ENCODE peak calls at places on chromosomes 6 and 20, in five cellular contexts. One of them, this sample, is unnamed.

GRCh38 chr6:56657364-56657763 is 14.7 kb upstream of the DST start:
- DNase-seq in RWPE1: no peak
- DNase-seq in stimulated activated CD4-positive, alpha-beta T cell treated with anti-CD3 and anti-CD28 coated beads, TNF-alpha, amount 100 ng/mL, for 24 hours: no peak
- DNase-seq in activated T-helper 1 cell treated with Interleukin-2 at 50 U/mL for 16 hours: no peak
- DNase-seq in A549: no peak
- DNase-seq in this sample: no peak

GRCh38 chr6:43708857-43709653 is 21.5 kb upstream of the MRPS18A start:
- DNase-seq in stimulated activated CD4-positive, alpha-beta T cell treated with anti-CD3 and anti-CD28 coated beads, TNF-alpha, amount 100 ng/mL, for 24 hours: no peak
- DNase-seq in RWPE1: peak; percentile 56
- DNase-seq in A549: no peak
- DNase-seq in activated T-helper 1 cell treated with Interleukin-2 at 50 U/mL for 16 hours: no peak
- DNase-seq in this sample: no peak

GRCh38 chr6:142302427-142303190 is 802 bp downstream of the ADGRG6 start:
- DNase-seq in RWPE1: peak; percentile 40
- DNase-seq in A549: no peak
- DNase-seq in activated T-helper 1 cell treated with Interleukin-2 at 50 U/mL for 16 hours: no peak
- DNase-seq in stimulated activated CD4-positive, alpha-beta T cell treated with anti-CD3 and anti-CD28 coated beads, TNF-alpha, amount 100 ng/mL, for 24 hours: no peak
- DNase-seq in this sample: no peak

GRCh38 chr20:62241501-62241900 is 3.2 kb downstream of the OSBPL2 start:
- DNase-seq in stimulated activated CD4-positive, alpha-beta T cell treated with anti-CD3 and anti-CD28 coated beads, TNF-alpha, amount 100 ng/mL, for 24 hours: no peak
- DNase-seq in RWPE1: peak; percentile 68
- DNase-seq in A549: no peak
- DNase-seq in activated T-helper 1 cell treated with Interleukin-2 at 50 U/mL for 16 hours: no peak
- DNase-seq in this sample: no peak

GRCh38 chr6:150567823-150568383 is 31.8 kb upstream of the PLEKHG1 start:
- DNase-seq in RWPE1: no peak
- DNase-seq in A549: no peak
- DNase-seq in activated T-helper 1 cell treated with Interleukin-2 at 50 U/mL for 16 hours: no peak
- DNase-seq in stimulated activated CD4-positive, alpha-beta T cell treated with anti-CD3 and anti-CD28 coated beads, TNF-alpha, amount 100 ng/mL, for 24 hours: no peak
- DNase-seq in this sample: no peak

GRCh38 chr6:22727709-22728108 is 158.3 kb downstream of the HDGFL1 start:
- DNase-seq in A549: no peak
- DNase-seq in RWPE1: no peak
- DNase-seq in activated T-helper 1 cell treated with Interleukin-2 at 50 U/mL for 16 hours: no peak
- DNase-seq in stimulated activated CD4-positive, alpha-beta T cell treated with anti-CD3 and anti-CD28 coated beads, TNF-alpha, amount 100 ng/mL, for 24 hours: no peak
- DNase-seq in this sample: no peak

GRCh38 chr6:7051780-7052440 is 55.9 kb upstream of the RREB1 start:
- DNase-seq in activated T-helper 1 cell treated with Interleukin-2 at 50 U/mL for 16 hours: peak; percentile 24
- DNase-seq in RWPE1: no peak
- DNase-seq in stimulated activated CD4-positive, alpha-beta T cell treated with anti-CD3 and anti-CD28 coated beads, TNF-alpha, amount 100 ng/mL, for 24 hours: no peak
- DNase-seq in A549: no peak
- DNase-seq in this sample: peak; percentile 23

GRCh38 chr6:17869010-17869752 is 118.3 kb downstream of the KIF13A start:
- DNase-seq in RWPE1: no peak
- DNase-seq in stimulated activated CD4-positive, alpha-beta T cell treated with anti-CD3 and anti-CD28 coated beads, TNF-alpha, amount 100 ng/mL, for 24 hours: no peak
- DNase-seq in activated T-helper 1 cell treated with Interleukin-2 at 50 U/mL for 16 hours: no peak
- DNase-seq in A549: no peak
- DNase-seq in this sample: no peak

GRCh38 chr20:17835941-17836861 is 132.4 kb downstream of the SNX5 start:
- DNase-seq in RWPE1: no peak
- DNase-seq in activated T-helper 1 cell treated with Interleukin-2 at 50 U/mL for 16 hours: no peak
- DNase-seq in A549: no peak
- DNase-seq in stimulated activated CD4-positive, alpha-beta T cell treated with anti-CD3 and anti-CD28 coated beads, TNF-alpha, amount 100 ng/mL, for 24 hours: no peak
- DNase-seq in this sample: no peak

GRCh38 chr6:74731921-74732320 is 473.9 kb downstream of the COL12A1 start:
- DNase-seq in RWPE1: no peak
- DNase-seq in A549: no peak
- DNase-seq in stimulated activated CD4-positive, alpha-beta T cell treated with anti-CD3 and anti-CD28 coated beads, TNF-alpha, amount 100 ng/mL, for 24 hours: no peak
- DNase-seq in activated T-helper 1 cell treated with Interleukin-2 at 50 U/mL for 16 hours: no peak
- DNase-seq in this sample: no peak

GRCh38 chr6:153123801-153124200 is 7.3 kb downstream of the RGS17 start:
- DNase-seq in RWPE1: no peak
- DNase-seq in activated T-helper 1 cell treated with Interleukin-2 at 50 U/mL for 16 hours: no peak
- DNase-seq in A549: no peak
- DNase-seq in stimulated activated CD4-positive, alpha-beta T cell treated with anti-CD3 and anti-CD28 coated beads, TNF-alpha, amount 100 ng/mL, for 24 hours: no peak
- DNase-seq in this sample: no peak

GRCh38 chr6:24646771-24647170 is 780 bp upstream of the KIAA0319 start:
- DNase-seq in A549: no peak
- DNase-seq in RWPE1: peak; percentile 68
- DNase-seq in stimulated activated CD4-positive, alpha-beta T cell treated with anti-CD3 and anti-CD28 coated beads, TNF-alpha, amount 100 ng/mL, for 24 hours: no peak
- DNase-seq in activated T-helper 1 cell treated with Interleukin-2 at 50 U/mL for 16 hours: no peak
- DNase-seq in this sample: no peak

GRCh38 chr6:48630511-48630910 is 519.5 kb upstream of the PTCHD4 start:
- DNase-seq in A549: no peak
- DNase-seq in stimulated activated CD4-positive, alpha-beta T cell treated with anti-CD3 and anti-CD28 coated beads, TNF-alpha, amount 100 ng/mL, for 24 hours: no peak
- DNase-seq in activated T-helper 1 cell treated with Interleukin-2 at 50 U/mL for 16 hours: no peak
- DNase-seq in RWPE1: peak; percentile 13
- DNase-seq in this sample: no peak

GRCh38 chr20:5535211-5535756 is 214.9 kb upstream of the SHLD1 start:
- DNase-seq in activated T-helper 1 cell treated with Interleukin-2 at 50 U/mL for 16 hours: no peak
- DNase-seq in stimulated activated CD4-positive, alpha-beta T cell treated with anti-CD3 and anti-CD28 coated beads, TNF-alpha, amount 100 ng/mL, for 24 hours: no peak
- DNase-seq in A549: no peak
- DNase-seq in RWPE1: peak; percentile 42
- DNase-seq in this sample: no peak

GRCh38 chr6:4017847-4018193 is 61.1 kb downstream of the FAM217A start:
- DNase-seq in A549: no peak
- DNase-seq in RWPE1: no peak
- DNase-seq in stimulated activated CD4-positive, alpha-beta T cell treated with anti-CD3 and anti-CD28 coated beads, TNF-alpha, amount 100 ng/mL, for 24 hours: no peak
- DNase-seq in activated T-helper 1 cell treated with Interleukin-2 at 50 U/mL for 16 hours: no peak
- DNase-seq in this sample: no peak

GRCh38 chr20:25040438-25040831 is 17.5 kb downstream of the ACSS1 start:
- DNase-seq in A549: no peak
- DNase-seq in RWPE1: no peak
- DNase-seq in stimulated activated CD4-positive, alpha-beta T cell treated with anti-CD3 and anti-CD28 coated beads, TNF-alpha, amount 100 ng/mL, for 24 hours: no peak
- DNase-seq in activated T-helper 1 cell treated with Interleukin-2 at 50 U/mL for 16 hours: no peak
- DNase-seq in this sample: no peak

GRCh38 chr20:1451092-1451491 is 15.6 kb downstream of the NSFL1C start:
- DNase-seq in RWPE1: no peak
- DNase-seq in activated T-helper 1 cell treated with Interleukin-2 at 50 U/mL for 16 hours: no peak
- DNase-seq in A549: no peak
- DNase-seq in stimulated activated CD4-positive, alpha-beta T cell treated with anti-CD3 and anti-CD28 coated beads, TNF-alpha, amount 100 ng/mL, for 24 hours: no peak
- DNase-seq in this sample: no peak

GRCh38 chr6:92915466-92915865 is 503.9 kb downstream of the EPHA7 start:
- DNase-seq in A549: no peak
- DNase-seq in stimulated activated CD4-positive, alpha-beta T cell treated with anti-CD3 and anti-CD28 coated beads, TNF-alpha, amount 100 ng/mL, for 24 hours: no peak
- DNase-seq in activated T-helper 1 cell treated with Interleukin-2 at 50 U/mL for 16 hours: no peak
- DNase-seq in RWPE1: no peak
- DNase-seq in this sample: no peak

GRCh38 chr6:128807577-128807976 is 75.4 kb upstream of the LAMA2 start:
- DNase-seq in stimulated activated CD4-positive, alpha-beta T cell treated with anti-CD3 and anti-CD28 coated beads, TNF-alpha, amount 100 ng/mL, for 24 hours: no peak
- DNase-seq in activated T-helper 1 cell treated with Interleukin-2 at 50 U/mL for 16 hours: no peak
- DNase-seq in RWPE1: peak; percentile 8
- DNase-seq in A549: no peak
- DNase-seq in this sample: no peak

GRCh38 chr6:18080544-18080943 is 41.9 kb downstream of the NHLRC1 start:
- DNase-seq in RWPE1: no peak
- DNase-seq in activated T-helper 1 cell treated with Interleukin-2 at 50 U/mL for 16 hours: no peak
- DNase-seq in stimulated activated CD4-positive, alpha-beta T cell treated with anti-CD3 and anti-CD28 coated beads, TNF-alpha, amount 100 ng/mL, for 24 hours: no peak
- DNase-seq in A549: no peak
- DNase-seq in this sample: no peak

GRCh38 chr6:6277418-6277817 is 43.0 kb downstream of the F13A1 start:
- DNase-seq in A549: no peak
- DNase-seq in activated T-helper 1 cell treated with Interleukin-2 at 50 U/mL for 16 hours: no peak
- DNase-seq in stimulated activated CD4-positive, alpha-beta T cell treated with anti-CD3 and anti-CD28 coated beads, TNF-alpha, amount 100 ng/mL, for 24 hours: no peak
- DNase-seq in RWPE1: peak; percentile 32
- DNase-seq in this sample: no peak

GRCh38 chr20:5160882-5161281 is 34.1 kb downstream of the CDS2 start:
- DNase-seq in A549: no peak
- DNase-seq in activated T-helper 1 cell treated with Interleukin-2 at 50 U/mL for 16 hours: no peak
- DNase-seq in stimulated activated CD4-positive, alpha-beta T cell treated with anti-CD3 and anti-CD28 coated beads, TNF-alpha, amount 100 ng/mL, for 24 hours: no peak
- DNase-seq in RWPE1: no peak
- DNase-seq in this sample: no peak

GRCh38 chr6:105949939-105950582 is 136.1 kb upstream of the PRDM1 start:
- DNase-seq in RWPE1: no peak
- DNase-seq in stimulated activated CD4-positive, alpha-beta T cell treated with anti-CD3 and anti-CD28 coated beads, TNF-alpha, amount 100 ng/mL, for 24 hours: no peak
- DNase-seq in activated T-helper 1 cell treated with Interleukin-2 at 50 U/mL for 16 hours: no peak
- DNase-seq in A549: no peak
- DNase-seq in this sample: no peak